ENCODE peak calls at places on chromosomes 4 and X, in eight cellular contexts. Y, W, K, H, I, F, M and Q are unnamed samples.

GRCh38 chr4:140308366-140309123 is 64.9 kb upstream of the SCOC start:
- DNase-seq in I (no peak), K (peak), H (peak), Y (peak), W (no peak), M (peak), F (peak), Q (peak)

GRCh38 chrX:68941385-68941952 is 112.6 kb downstream of the EFNB1 start:
- DNase-seq in F (peak), W (no peak), H (no peak), M (no peak), K (no peak), Y (no peak), I (no peak), Q (no peak)

GRCh38 chr4:48342559-48342878 is 1.2 kb downstream of the SLAIN2 start:
- DNase-seq in H (no peak), Y (no peak), F (no peak), M (no peak), K (no peak), W (no peak), I (no peak), Q (no peak)

GRCh38 chr4:89617256-89617655 is 219.7 kb downstream of the SNCA start:
- DNase-seq in M (no peak), I (no peak), W (no peak), Y (no peak), K (no peak), H (no peak), F (no peak), Q (no peak)

GRCh38 chrX:46573331-46573895 is at the start of gene CHST7:
- DNase-seq in I (peak), W (peak), H (no peak), K (peak), Y (peak), F (peak), M (peak), Q (peak)

GRCh38 chrX:149910178-149910695 is 19.1 kb upstream of the HSFX4 start:
- DNase-seq in F (no peak), W (no peak), Y (peak), K (no peak), M (no peak), H (no peak), I (no peak), Q (no peak)

GRCh38 chr4:7774301-7775019 is 165.2 kb downstream of the AFAP1 start:
- DNase-seq in F (no peak), K (no peak), W (no peak), H (no peak), M (no peak), Y (no peak), I (no peak), Q (no peak)

GRCh38 chrX:53242310-53242709 is 17.3 kb upstream of the KDM5C start:
- DNase-seq in H (no peak), M (no peak), K (no peak), Y (no peak), I (no peak), F (no peak), W (no peak), Q (no peak)

GRCh38 chr4:133891001-133891400 is 310.6 kb downstream of the PABPC4L start:
- DNase-seq in M (no peak), H (no peak), K (no peak), I (no peak), W (no peak), Y (no peak), F (no peak), Q (no peak)

GRCh38 chrX:134544614-134545255 is 84.8 kb downstream of the HPRT1 start:
- DNase-seq in I (no peak), F (no peak), W (peak), K (no peak), M (no peak), Y (peak), H (no peak), Q (no peak)

GRCh38 chrX:4091046-4091760 is 377.8 kb upstream of the PRKX start:
- DNase-seq in F (no peak), I (no peak), W (no peak), K (no peak), H (no peak), M (no peak), Y (no peak), Q (no peak)

GRCh38 chr4:114780205-114780604 is 181.6 kb downstream of the UGT8 start:
- DNase-seq in I (no peak), F (peak), H (no peak), Y (peak), W (no peak), K (no peak), M (no peak), Q (no peak)

DNA sequence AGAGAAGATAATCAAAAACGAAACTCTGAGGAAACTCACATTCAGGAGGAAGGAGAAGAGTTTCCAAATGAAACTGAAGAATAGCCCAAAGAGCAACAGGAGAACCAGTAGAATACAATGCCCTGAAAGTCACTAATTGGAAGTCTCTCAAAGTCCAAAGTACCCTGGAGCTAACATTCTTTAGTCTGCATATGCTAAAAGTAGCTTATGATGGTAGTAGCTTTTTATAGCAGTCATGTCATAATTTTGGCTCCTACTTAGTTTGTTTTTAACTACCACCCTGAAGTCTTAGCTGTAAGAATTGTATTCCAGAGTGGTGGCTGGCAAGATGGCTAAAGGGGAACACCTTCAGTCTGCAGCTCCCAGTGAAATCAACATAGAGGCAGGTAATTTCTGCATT is 100.3 kb upstream of the FGF16 start:
- DNase-seq in I (no peak), Y (no peak), K (no peak), F (no peak), W (no peak), M (no peak), H (no peak), Q (no peak)
- H3K27ac ChIP-seq in I (no peak), Y (no peak), K (no peak), F (no peak), W (no peak), M (peak), H (no peak), Q (no peak)

GRCh38 chr4:26885912-26886274 is 25.3 kb downstream of the STIM2 start:
- DNase-seq in Y (no peak), M (no peak), K (no peak), I (no peak), W (no peak), F (no peak), H (no peak), Q (no peak)
- H3K27ac ChIP-seq in Y (no peak), M (no peak), K (no peak), I (peak), W (no peak), F (no peak), H (no peak), Q (no peak)

DNA sequence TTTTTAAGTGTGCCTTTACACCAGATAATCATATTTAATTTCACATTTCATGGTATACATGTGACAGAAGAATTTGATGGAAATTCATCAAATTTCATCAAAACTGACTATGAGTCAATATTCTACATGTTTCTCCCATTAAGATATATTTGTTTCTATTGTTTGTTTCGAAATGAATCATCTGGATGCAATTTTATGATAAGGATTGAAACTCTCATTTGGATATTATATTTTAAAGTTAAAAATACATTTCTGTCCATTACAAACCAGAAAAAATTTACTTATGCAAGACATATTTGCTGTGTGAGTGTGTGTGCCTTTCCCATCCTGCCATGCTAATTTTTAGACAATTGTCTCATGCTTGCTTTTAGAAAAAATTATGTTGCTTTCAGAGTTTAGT is 52.2 kb downstream of the SULT1B1 start:
- DNase-seq in H (no peak), Y (no peak), M (no peak), K (no peak), F (no peak), W (no peak), I (no peak), Q (no peak)
- H3K27ac ChIP-seq in H (no peak), Y (no peak), M (no peak), K (no peak), F (no peak), W (no peak), I (no peak), Q (no peak)

DNA sequence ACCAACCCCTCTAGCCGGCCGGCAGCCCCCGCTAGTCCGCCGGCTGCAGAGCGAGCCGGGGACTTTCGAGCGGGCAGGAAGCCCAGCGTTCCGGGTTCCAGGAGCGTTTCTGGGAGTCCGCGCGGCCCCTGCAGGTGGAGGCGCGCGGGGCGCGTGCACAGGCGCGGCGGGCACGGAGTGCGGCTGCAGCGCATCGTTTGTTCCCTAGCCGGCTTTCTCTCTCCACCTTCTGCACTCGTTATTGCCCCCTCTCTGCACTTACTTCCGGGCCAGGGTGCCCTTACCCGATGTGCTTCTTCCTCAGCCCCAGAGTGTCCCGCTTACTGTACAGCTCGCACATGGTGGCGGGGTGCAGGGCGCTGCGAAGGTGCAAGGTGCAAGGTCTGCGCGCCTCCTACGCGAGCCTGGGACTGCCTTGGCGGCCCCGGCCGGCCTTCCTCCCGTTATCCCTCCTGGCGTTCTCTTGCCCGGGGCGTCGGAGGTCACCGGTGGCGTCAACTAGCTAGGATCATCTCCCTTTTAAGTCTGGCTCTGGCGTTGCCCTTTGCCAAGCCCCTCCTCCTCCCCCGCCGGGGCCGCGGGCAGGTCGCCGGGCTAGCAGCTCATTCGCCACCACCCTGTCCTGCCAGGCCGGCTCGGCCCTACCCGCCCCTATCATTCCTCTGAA is at the start of gene ETNPPL:
- DNase-seq in F (no peak), M (no peak), W (peak), Y (peak), H (no peak), K (peak), I (no peak), Q (peak)
- H3K27ac ChIP-seq in F (no peak), M (no peak), W (peak), Y (no peak), H (no peak), K (no peak), I (no peak), Q (no peak)

DNA sequence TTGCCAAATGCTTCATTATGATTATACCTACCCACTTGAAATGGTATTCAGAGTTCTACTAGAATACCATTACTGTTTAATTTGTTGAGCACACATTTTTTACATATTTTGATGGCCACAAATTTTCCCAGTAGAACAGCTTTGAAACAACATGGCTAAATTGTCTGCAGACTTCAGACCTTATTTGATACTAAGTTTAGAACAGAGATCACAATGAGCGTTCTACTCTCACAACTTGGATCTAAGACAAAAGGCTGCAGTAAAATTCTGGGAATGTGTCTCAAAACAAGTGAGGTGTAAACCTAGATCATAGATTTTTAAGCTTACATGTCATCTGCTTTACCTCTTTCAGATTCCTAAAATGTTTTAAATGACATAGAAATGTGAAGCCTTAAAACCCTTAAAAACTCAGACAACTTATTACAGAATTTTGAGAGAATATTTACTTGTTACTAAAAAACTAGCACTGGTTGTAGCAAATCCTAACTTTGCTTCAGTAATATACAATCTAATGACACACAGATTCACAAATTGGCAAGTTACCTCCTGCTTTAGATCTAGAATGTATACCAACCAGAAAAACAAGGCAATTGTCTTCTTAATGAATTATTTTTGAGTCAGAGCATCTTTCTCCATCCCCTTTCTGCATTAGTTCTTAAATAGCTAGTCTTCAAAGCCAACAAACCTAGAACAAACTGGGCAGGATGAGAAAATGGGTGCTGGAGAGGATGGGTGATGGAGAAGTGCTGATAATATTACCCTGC is 243.3 kb downstream of the SLC7A11 start:
- DNase-seq in H (peak), W (no peak), Y (no peak), M (no peak), K (peak), I (no peak), F (peak), Q (no peak)
- H3K27ac ChIP-seq in H (no peak), W (no peak), Y (no peak), M (no peak), K (peak), I (no peak), F (no peak), Q (no peak)

GRCh38 chr4:168152837-168153500 is 60.6 kb downstream of the ANXA10 start:
- DNase-seq in F (no peak), I (no peak), M (no peak), Y (no peak), W (no peak), K (no peak), H (no peak), Q (no peak)
- H3K27ac ChIP-seq in F (no peak), I (no peak), M (no peak), Y (no peak), W (peak), K (no peak), H (no peak), Q (no peak)